ENCODE peak calls at places on chromosomes 13 and 19, in ten cellular contexts. One of them, this sample, is unnamed.

GRCh38 chr13:105915451-105915850 is 620.0 kb downstream of the EFNB2 start:
- DNase-seq in Caco-2: no peak
- DNase-seq in PC-3: no peak
- DNase-seq in GM10248: no peak
- DNase-seq in heart left ventricle: no peak
- DNase-seq in tibial artery: no peak
- DNase-seq in bronchial epithelial cell: no peak
- DNase-seq in foreskin keratinocyte: no peak
- DNase-seq in cardiac muscle cell: no peak
- DNase-seq in tibial nerve: no peak
- DNase-seq in this sample: no peak

GRCh38 chr19:45250216-45250831 is 747 bp upstream of the MARK4 start:
- DNase-seq in Caco-2: peak; percentile 30
- DNase-seq in PC-3: no peak
- DNase-seq in GM10248: no peak
- DNase-seq in heart left ventricle: no peak
- DNase-seq in tibial artery: no peak
- DNase-seq in bronchial epithelial cell: peak; percentile 38
- DNase-seq in foreskin keratinocyte: peak; percentile 60
- DNase-seq in cardiac muscle cell: no peak
- DNase-seq in tibial nerve: no peak
- DNase-seq in this sample: no peak

GRCh38 chr13:27293873-27294515 is 23.4 kb downstream of the RASL11A start:
- DNase-seq in Caco-2: no peak
- DNase-seq in PC-3: no peak
- DNase-seq in GM10248: no peak
- DNase-seq in heart left ventricle: no peak
- DNase-seq in tibial artery: no peak
- DNase-seq in bronchial epithelial cell: no peak
- DNase-seq in foreskin keratinocyte: no peak
- DNase-seq in cardiac muscle cell: no peak
- DNase-seq in tibial nerve: no peak
- DNase-seq in this sample: no peak

GRCh38 chr13:113916330-113916815 is 52.5 kb upstream of the GAS6 start:
- DNase-seq in Caco-2: no peak
- DNase-seq in PC-3: no peak
- DNase-seq in GM10248: no peak
- DNase-seq in heart left ventricle: no peak
- DNase-seq in tibial artery: no peak
- DNase-seq in bronchial epithelial cell: peak; percentile 70
- DNase-seq in foreskin keratinocyte: peak; percentile 77
- DNase-seq in cardiac muscle cell: no peak
- DNase-seq in tibial nerve: peak; percentile 53
- DNase-seq in this sample: no peak

GRCh38 chr19:42062381-42062780 is 7.6 kb downstream of the GRIK5 start:
- DNase-seq in Caco-2: no peak
- DNase-seq in PC-3: no peak
- DNase-seq in GM10248: no peak
- DNase-seq in heart left ventricle: no peak
- DNase-seq in tibial artery: no peak
- DNase-seq in bronchial epithelial cell: no peak
- DNase-seq in foreskin keratinocyte: no peak
- DNase-seq in cardiac muscle cell: no peak
- DNase-seq in tibial nerve: no peak
- DNase-seq in this sample: no peak

GRCh38 chr13:98478134-98479129 is 98.5 kb downstream of the STK24 start:
- DNase-seq in Caco-2: no peak
- DNase-seq in PC-3: peak; percentile 26
- DNase-seq in GM10248: peak; percentile 47
- DNase-seq in heart left ventricle: no peak
- DNase-seq in tibial artery: no peak
- DNase-seq in bronchial epithelial cell: no peak
- DNase-seq in foreskin keratinocyte: no peak
- DNase-seq in cardiac muscle cell: peak; percentile 27
- DNase-seq in tibial nerve: no peak
- DNase-seq in this sample: no peak

GRCh38 chr19:18044825-18045304 is 36.9 kb downstream of the ARRDC2 start:
- DNase-seq in Caco-2: peak; percentile 33
- DNase-seq in PC-3: peak; percentile 69
- DNase-seq in GM10248: peak; percentile 89
- DNase-seq in heart left ventricle: peak; percentile 71
- DNase-seq in tibial artery: peak; percentile 90
- DNase-seq in bronchial epithelial cell: peak; percentile 40
- DNase-seq in foreskin keratinocyte: no peak
- DNase-seq in cardiac muscle cell: no peak
- DNase-seq in tibial nerve: peak; percentile 58
- DNase-seq in this sample: no peak

GRCh38 chr19:35207391-35207871 is 21.1 kb downstream of the FAM187B start:
- DNase-seq in Caco-2: no peak
- DNase-seq in PC-3: peak; percentile 19
- DNase-seq in GM10248: no peak
- DNase-seq in heart left ventricle: no peak
- DNase-seq in tibial artery: no peak
- DNase-seq in bronchial epithelial cell: peak; percentile 15
- DNase-seq in foreskin keratinocyte: no peak
- DNase-seq in cardiac muscle cell: no peak
- DNase-seq in tibial nerve: no peak
- DNase-seq in this sample: no peak

GRCh38 chr13:28531956-28532225 is 37.0 kb upstream of the FLT1 start:
- DNase-seq in Caco-2: no peak
- DNase-seq in PC-3: no peak
- DNase-seq in GM10248: no peak
- DNase-seq in heart left ventricle: no peak
- DNase-seq in tibial artery: no peak
- DNase-seq in bronchial epithelial cell: no peak
- DNase-seq in foreskin keratinocyte: no peak
- DNase-seq in cardiac muscle cell: no peak
- DNase-seq in tibial nerve: no peak
- DNase-seq in this sample: no peak

GRCh38 chr19:54532528-54532927 is 29.9 kb downstream of the LAIR2 start:
- DNase-seq in Caco-2: no peak
- DNase-seq in PC-3: no peak
- DNase-seq in GM10248: no peak
- DNase-seq in heart left ventricle: no peak
- DNase-seq in tibial artery: no peak
- DNase-seq in bronchial epithelial cell: no peak
- DNase-seq in foreskin keratinocyte: no peak
- DNase-seq in cardiac muscle cell: no peak
- DNase-seq in tibial nerve: no peak
- DNase-seq in this sample: no peak

GRCh38 chr13:74438911-74439310 is 304.7 kb upstream of the KLF12 start:
- DNase-seq in Caco-2: no peak
- DNase-seq in PC-3: no peak
- DNase-seq in GM10248: no peak
- DNase-seq in heart left ventricle: no peak
- DNase-seq in tibial artery: no peak
- DNase-seq in bronchial epithelial cell: no peak
- DNase-seq in foreskin keratinocyte: no peak
- DNase-seq in cardiac muscle cell: no peak
- DNase-seq in tibial nerve: no peak
- DNase-seq in this sample: no peak

DNA sequence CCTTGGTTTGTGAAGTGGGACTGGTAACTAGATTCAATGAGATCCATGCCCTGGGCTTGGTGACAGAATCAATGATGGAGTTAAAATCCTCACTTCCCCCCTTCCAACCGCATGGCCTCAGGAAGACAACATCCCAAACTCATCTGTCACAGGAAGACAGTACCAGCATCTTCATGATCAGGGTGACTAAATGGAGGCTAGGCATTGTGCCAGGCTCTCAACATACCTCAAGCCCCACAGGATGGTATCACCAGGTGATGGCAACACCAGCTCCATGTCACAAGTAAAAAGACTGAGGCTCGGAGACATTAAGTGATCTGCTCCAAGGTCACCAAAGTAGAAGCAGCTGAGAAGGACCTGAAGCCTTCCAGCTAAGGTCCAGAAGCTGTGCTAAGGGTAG is 14.2 kb downstream of the MED26 start:
- DNase-seq in Caco-2: no peak
- DNase-seq in PC-3: no peak
- DNase-seq in GM10248: no peak
- DNase-seq in heart left ventricle: no peak
- DNase-seq in tibial artery: no peak
- DNase-seq in bronchial epithelial cell: no peak
- DNase-seq in foreskin keratinocyte: no peak
- DNase-seq in cardiac muscle cell: no peak
- DNase-seq in tibial nerve: no peak
- DNase-seq in this sample: no peak
- TF ChIP-seq CTCF in Caco-2: no peak
- TF ChIP-seq CTCF in PC-3: no peak
- TF ChIP-seq CTCF in GM10248: no peak
- TF ChIP-seq CTCF in heart left ventricle: no peak
- TF ChIP-seq CTCF in tibial artery: no peak
- TF ChIP-seq CTCF in bronchial epithelial cell: no peak
- TF ChIP-seq CTCF in foreskin keratinocyte: no peak
- TF ChIP-seq CTCF in cardiac muscle cell: no peak
- TF ChIP-seq CTCF in tibial nerve: no peak
- TF ChIP-seq CTCF in this sample: no peak

GRCh38 chr19:8831373-8831772 is 731 bp downstream of the ZNF558 start:
- DNase-seq in Caco-2: no peak
- DNase-seq in PC-3: no peak
- DNase-seq in GM10248: no peak
- DNase-seq in heart left ventricle: no peak
- DNase-seq in tibial artery: no peak
- DNase-seq in bronchial epithelial cell: no peak
- DNase-seq in foreskin keratinocyte: no peak
- DNase-seq in cardiac muscle cell: no peak
- DNase-seq in tibial nerve: no peak
- DNase-seq in this sample: no peak
- TF ChIP-seq CTCF in Caco-2: no peak
- TF ChIP-seq CTCF in PC-3: no peak
- TF ChIP-seq CTCF in GM10248: no peak
- TF ChIP-seq CTCF in heart left ventricle: no peak
- TF ChIP-seq CTCF in tibial artery: no peak
- TF ChIP-seq CTCF in bronchial epithelial cell: no peak
- TF ChIP-seq CTCF in foreskin keratinocyte: no peak
- TF ChIP-seq CTCF in cardiac muscle cell: no peak
- TF ChIP-seq CTCF in tibial nerve: no peak
- TF ChIP-seq CTCF in this sample: no peak

GRCh38 chr19:10418281-10419199 is 1.8 kb upstream of the PDE4A start:
- DNase-seq in Caco-2: no peak
- DNase-seq in PC-3: no peak
- DNase-seq in GM10248: no peak
- DNase-seq in heart left ventricle: no peak
- DNase-seq in tibial artery: no peak
- DNase-seq in bronchial epithelial cell: no peak
- DNase-seq in foreskin keratinocyte: no peak
- DNase-seq in cardiac muscle cell: peak; percentile 30
- DNase-seq in tibial nerve: no peak
- DNase-seq in this sample: no peak
- TF ChIP-seq CTCF in Caco-2: no peak
- TF ChIP-seq CTCF in PC-3: no peak
- TF ChIP-seq CTCF in GM10248: peak; percentile 13
- TF ChIP-seq CTCF in heart left ventricle: no peak
- TF ChIP-seq CTCF in tibial artery: no peak
- TF ChIP-seq CTCF in bronchial epithelial cell: peak; percentile 1
- TF ChIP-seq CTCF in foreskin keratinocyte: no peak
- TF ChIP-seq CTCF in cardiac muscle cell: peak; percentile 11
- TF ChIP-seq CTCF in tibial nerve: no peak
- TF ChIP-seq CTCF in this sample: peak; percentile 21

GRCh38 chr19:8023371-8023770 is 17.9 kb upstream of the ELAVL1 start:
- DNase-seq in Caco-2: no peak
- DNase-seq in PC-3: no peak
- DNase-seq in GM10248: no peak
- DNase-seq in heart left ventricle: no peak
- DNase-seq in tibial artery: no peak
- DNase-seq in bronchial epithelial cell: no peak
- DNase-seq in foreskin keratinocyte: no peak
- DNase-seq in cardiac muscle cell: no peak
- DNase-seq in tibial nerve: no peak
- DNase-seq in this sample: no peak

GRCh38 chr19:8021374-8021773 is 15.9 kb upstream of the ELAVL1 start:
- DNase-seq in Caco-2: no peak
- DNase-seq in PC-3: no peak
- DNase-seq in GM10248: no peak
- DNase-seq in heart left ventricle: no peak
- DNase-seq in tibial artery: no peak
- DNase-seq in bronchial epithelial cell: no peak
- DNase-seq in foreskin keratinocyte: no peak
- DNase-seq in cardiac muscle cell: no peak
- DNase-seq in tibial nerve: no peak
- DNase-seq in this sample: no peak

GRCh38 chr19:8020681-8021080 is 15.2 kb upstream of the ELAVL1 start:
- DNase-seq in Caco-2: no peak
- DNase-seq in PC-3: no peak
- DNase-seq in GM10248: no peak
- DNase-seq in heart left ventricle: no peak
- DNase-seq in tibial artery: no peak
- DNase-seq in bronchial epithelial cell: no peak
- DNase-seq in foreskin keratinocyte: no peak
- DNase-seq in cardiac muscle cell: no peak
- DNase-seq in tibial nerve: no peak
- DNase-seq in this sample: no peak

GRCh38 chr19:8022275-8022674 is 16.8 kb upstream of the ELAVL1 start:
- DNase-seq in Caco-2: no peak
- DNase-seq in PC-3: no peak
- DNase-seq in GM10248: no peak
- DNase-seq in heart left ventricle: no peak
- DNase-seq in tibial artery: no peak
- DNase-seq in bronchial epithelial cell: no peak
- DNase-seq in foreskin keratinocyte: no peak
- DNase-seq in cardiac muscle cell: no peak
- DNase-seq in tibial nerve: no peak
- DNase-seq in this sample: no peak

DNA sequence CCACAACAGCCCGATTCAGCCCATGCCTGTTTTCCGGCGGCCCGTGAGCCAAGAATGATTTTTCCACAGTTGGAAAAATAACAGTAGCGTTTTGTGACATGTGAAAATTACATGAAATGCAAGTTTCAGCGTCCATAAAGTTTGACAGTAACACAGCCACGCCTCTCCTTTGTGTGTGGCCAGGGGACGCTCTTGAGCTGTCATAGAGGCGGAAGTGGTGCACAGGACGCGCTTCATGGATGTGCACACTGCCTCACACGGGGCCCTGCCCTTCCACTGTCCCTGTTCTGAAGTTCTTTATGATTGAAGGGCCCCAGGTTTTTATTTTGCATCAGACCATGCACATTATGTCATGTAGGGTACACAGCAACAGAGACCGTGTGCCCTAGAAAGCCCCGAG is 12.4 kb upstream of the ELAVL1 start:
- DNase-seq in Caco-2: no peak
- DNase-seq in PC-3: no peak
- DNase-seq in GM10248: peak; percentile 75
- DNase-seq in heart left ventricle: no peak
- DNase-seq in tibial artery: no peak
- DNase-seq in bronchial epithelial cell: no peak
- DNase-seq in foreskin keratinocyte: no peak
- DNase-seq in cardiac muscle cell: no peak
- DNase-seq in tibial nerve: no peak
- DNase-seq in this sample: no peak
- TF ChIP-seq CTCF in Caco-2: peak; percentile 50
- TF ChIP-seq CTCF in PC-3: no peak
- TF ChIP-seq CTCF in GM10248: peak; percentile 66
- TF ChIP-seq CTCF in heart left ventricle: no peak
- TF ChIP-seq CTCF in tibial artery: no peak
- TF ChIP-seq CTCF in bronchial epithelial cell: no peak
- TF ChIP-seq CTCF in foreskin keratinocyte: peak; percentile 37
- TF ChIP-seq CTCF in cardiac muscle cell: peak; percentile 17
- TF ChIP-seq CTCF in tibial nerve: peak; percentile 22
- TF ChIP-seq CTCF in this sample: peak; percentile 39

GRCh38 chr19:58055483-58055874 is 3.6 kb upstream of the ZNF135 start:
- DNase-seq in Caco-2: no peak
- DNase-seq in PC-3: no peak
- DNase-seq in GM10248: no peak
- DNase-seq in heart left ventricle: no peak
- DNase-seq in tibial artery: no peak
- DNase-seq in bronchial epithelial cell: no peak
- DNase-seq in foreskin keratinocyte: no peak
- DNase-seq in cardiac muscle cell: no peak
- DNase-seq in tibial nerve: no peak
- DNase-seq in this sample: no peak
- TF ChIP-seq CTCF in Caco-2: no peak
- TF ChIP-seq CTCF in PC-3: no peak
- TF ChIP-seq CTCF in GM10248: no peak
- TF ChIP-seq CTCF in heart left ventricle: no peak
- TF ChIP-seq CTCF in tibial artery: no peak
- TF ChIP-seq CTCF in bronchial epithelial cell: no peak
- TF ChIP-seq CTCF in foreskin keratinocyte: no peak
- TF ChIP-seq CTCF in cardiac muscle cell: no peak
- TF ChIP-seq CTCF in tibial nerve: no peak
- TF ChIP-seq CTCF in this sample: no peak

This sample was measured in chondrocyte.